ENCODE peak calls at places on chromosomes 16 and 17, in seven cellular contexts. K is cardiac fibroblast, H is A549, J is fibroblast of pulmonary artery, L is HCT116, V is esophagus squamous epithelium, I is AG04450. S is an unnamed sample.

GRCh38 chr17:42188749-42189650 is 3.7 kb upstream of the HCRT start:
- DNase-seq in V (no peak), I (no peak), L (no peak), H (no peak), J (no peak), K (no peak), S (no peak)

GRCh38 chr16:50974438-50975036 is 176.5 kb downstream of the SALL1 start:
- DNase-seq in K (no peak), V (no peak), I (no peak), H (no peak), J (no peak), L (no peak), S (no peak)

GRCh38 chr17:42279776-42280630 is 3.8 kb upstream of the STAT5B start:
- DNase-seq in I (no peak), K (no peak), J (no peak), L (no peak), H (no peak), V (no peak), S (no peak)

GRCh38 chr17:28717578-28718316 is at the start of gene RAB34:
- DNase-seq in I (peak), V (no peak), H (peak), K (peak), J (peak), L (no peak), S (peak)

GRCh38 chr17:29723283-29724047 is 100.8 kb upstream of the CORO6 start:
- DNase-seq in H (no peak), V (no peak), J (no peak), L (no peak), K (no peak), I (no peak), S (no peak)

GRCh38 chr16:82008957-82009592 is 2.2 kb downstream of the SDR42E1 start:
- DNase-seq in K (no peak), H (no peak), L (no peak), V (no peak), J (no peak), I (no peak), S (no peak)

GRCh38 chr17:32486091-32486700 is 597 bp upstream of the CDK5R1 start:
- DNase-seq in K (peak), I (no peak), J (peak), V (no peak), H (peak), L (peak), S (peak)

GRCh38 chr16:81641403-81642106 is 137.5 kb upstream of the PLCG2 start:
- DNase-seq in H (no peak), K (no peak), V (no peak), I (no peak), L (no peak), J (no peak), S (no peak)

GRCh38 chr17:29686998-29687397 is 64.3 kb upstream of the CORO6 start:
- DNase-seq in H (no peak), V (no peak), K (no peak), J (no peak), I (no peak), L (no peak), S (no peak)

GRCh38 chr17:63289931-63290330 is 156.2 kb downstream of the CYB561 start:
- DNase-seq in L (no peak), I (no peak), J (no peak), K (no peak), V (no peak), H (no peak), S (no peak)

GRCh38 chr16:69276143-69277115 is 34.7 kb upstream of the VPS4A start:
- DNase-seq in V (no peak), I (peak), K (peak), J (peak), H (no peak), L (no peak), S (peak)

GRCh38 chr16:77437859-77438258 is 3.0 kb upstream of the ADAMTS18 start:
- DNase-seq in J (peak), L (no peak), I (no peak), H (peak), V (no peak), K (peak), S (peak)

GRCh38 chr17:39450051-39450450 is 1.0 kb downstream of the MED1 start:
- DNase-seq in I (no peak), J (no peak), L (no peak), K (no peak), V (no peak), H (no peak), S (no peak)
- H3K4me3 ChIP-seq in I (peak), J (peak), L (peak), K (peak), V (peak), H (peak), S (peak)

GRCh38 chr17:56832446-56832845 is 1.3 kb downstream of the C17orf67 start:
- DNase-seq in I (no peak), H (no peak), J (no peak), K (peak), V (no peak), L (no peak), S (no peak)

GRCh38 chr17:56834380-56835258 is 668 bp downstream of the DGKE start:
- DNase-seq in J (peak), H (peak), I (no peak), L (no peak), V (no peak), K (peak), S (peak)

GRCh38 chr17:56833812-56834379 is at the start of the genes C17orf67 and DGKE:
- DNase-seq in I (peak), H (peak), K (peak), J (peak), V (peak), L (peak), S (peak)

GRCh38 chr17:56831364-56832095 is 2.2 kb downstream of the C17orf67 start:
- DNase-seq in L (no peak), V (no peak), H (no peak), J (no peak), I (no peak), K (no peak), S (no peak)

DNA sequence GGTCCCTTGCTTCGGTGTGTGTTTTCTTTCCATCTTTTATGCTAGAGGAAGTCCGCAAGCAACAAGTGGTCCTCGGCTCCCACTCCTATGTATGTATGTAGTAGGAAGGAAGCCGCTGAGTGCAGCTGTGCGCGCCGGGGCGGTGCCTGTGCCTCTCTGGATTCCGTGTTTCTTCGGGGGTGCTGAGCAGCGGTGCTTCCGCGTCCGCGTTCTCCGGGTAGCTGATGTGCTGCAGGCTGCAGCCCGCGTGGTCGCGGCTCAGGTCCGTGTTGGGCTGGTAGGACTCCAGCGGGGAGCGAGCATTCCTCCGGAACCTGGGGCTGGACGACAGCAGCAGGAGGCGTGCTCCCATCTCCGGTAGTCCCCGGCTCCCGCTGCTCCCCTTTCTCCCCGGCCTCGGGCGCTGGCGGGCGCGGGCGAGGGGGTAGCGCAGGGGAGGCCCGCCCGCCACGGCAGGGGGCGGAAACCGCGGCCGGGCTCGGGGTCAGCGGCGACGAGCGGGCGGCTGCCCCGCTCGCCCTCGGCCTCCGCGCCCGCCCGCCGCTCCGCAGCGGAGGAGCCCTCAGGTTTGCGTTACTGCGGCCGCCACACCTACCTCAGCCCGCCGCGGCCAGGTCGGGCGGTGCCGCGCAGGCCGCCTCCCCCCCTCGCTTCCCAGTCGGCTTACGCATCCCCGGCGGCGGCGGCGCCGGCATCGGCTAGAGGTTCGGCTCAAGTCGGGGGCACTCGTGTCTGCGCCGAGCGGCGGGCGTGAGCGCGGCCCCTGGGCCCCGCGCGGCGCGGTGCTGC is 503 bp downstream of the C17orf67 start:
- DNase-seq in H (peak), V (no peak), L (peak), K (peak), I (peak), J (peak), S (peak)
- TF ChIP-seq CTCF in H (no peak), V (peak), L (no peak), K (no peak), I (no peak), J (no peak), S (no peak)

GRCh38 chr17:81342700-81343070 is 47.6 kb upstream of the SLC38A10 start:
- DNase-seq in H (no peak), K (no peak), V (no peak), I (no peak), J (no peak), L (no peak), S (no peak)

GRCh38 chr17:81340606-81341346 is 45.7 kb upstream of the SLC38A10 start:
- DNase-seq in K (peak), L (no peak), J (peak), H (no peak), I (no peak), V (no peak), S (peak)

GRCh38 chr17:81339502-81340296 is 44.6 kb upstream of the SLC38A10 start:
- DNase-seq in L (no peak), V (no peak), H (peak), I (no peak), J (no peak), K (no peak), S (no peak)

GRCh38 chr17:81341347-81342061 is 46.4 kb upstream of the SLC38A10 start:
- DNase-seq in H (no peak), K (no peak), I (no peak), L (no peak), J (no peak), V (no peak), S (no peak)

DNA sequence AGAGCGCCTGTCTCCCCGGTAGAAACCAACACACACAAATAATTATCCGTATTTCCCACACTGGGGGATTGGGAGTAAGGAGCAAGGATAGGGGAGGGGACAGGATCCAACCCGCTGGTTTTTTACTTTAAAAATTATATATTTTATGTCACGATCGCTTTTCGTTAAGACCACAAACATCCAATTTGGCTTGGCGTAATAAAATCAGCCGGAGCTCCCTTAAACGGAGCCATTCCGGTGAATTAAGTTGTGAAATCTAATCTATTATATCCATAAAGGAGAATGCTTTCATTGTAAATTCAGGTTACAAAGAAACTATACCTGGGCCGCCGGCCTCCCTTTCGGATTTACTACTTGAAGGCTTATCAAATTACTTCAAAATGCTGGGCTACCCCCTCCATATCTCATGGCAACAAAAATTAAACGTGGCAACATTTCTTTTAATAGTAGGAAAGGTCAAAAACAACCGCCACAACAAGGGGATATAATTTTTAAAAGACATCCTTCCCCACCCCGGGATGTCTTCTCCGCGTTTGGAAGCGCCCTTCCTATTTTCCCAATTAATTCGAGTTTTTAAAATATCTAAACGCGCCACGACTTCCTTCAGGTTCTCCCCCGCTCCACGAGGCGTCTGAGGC is 47.1 kb upstream of the SLC38A10 start:
- DNase-seq in I (no peak), H (no peak), K (peak), J (peak), V (no peak), L (no peak), S (peak)
- H3K4me3 ChIP-seq in I (peak), H (no peak), K (peak), J (peak), V (peak), L (no peak), S (peak)

DNA sequence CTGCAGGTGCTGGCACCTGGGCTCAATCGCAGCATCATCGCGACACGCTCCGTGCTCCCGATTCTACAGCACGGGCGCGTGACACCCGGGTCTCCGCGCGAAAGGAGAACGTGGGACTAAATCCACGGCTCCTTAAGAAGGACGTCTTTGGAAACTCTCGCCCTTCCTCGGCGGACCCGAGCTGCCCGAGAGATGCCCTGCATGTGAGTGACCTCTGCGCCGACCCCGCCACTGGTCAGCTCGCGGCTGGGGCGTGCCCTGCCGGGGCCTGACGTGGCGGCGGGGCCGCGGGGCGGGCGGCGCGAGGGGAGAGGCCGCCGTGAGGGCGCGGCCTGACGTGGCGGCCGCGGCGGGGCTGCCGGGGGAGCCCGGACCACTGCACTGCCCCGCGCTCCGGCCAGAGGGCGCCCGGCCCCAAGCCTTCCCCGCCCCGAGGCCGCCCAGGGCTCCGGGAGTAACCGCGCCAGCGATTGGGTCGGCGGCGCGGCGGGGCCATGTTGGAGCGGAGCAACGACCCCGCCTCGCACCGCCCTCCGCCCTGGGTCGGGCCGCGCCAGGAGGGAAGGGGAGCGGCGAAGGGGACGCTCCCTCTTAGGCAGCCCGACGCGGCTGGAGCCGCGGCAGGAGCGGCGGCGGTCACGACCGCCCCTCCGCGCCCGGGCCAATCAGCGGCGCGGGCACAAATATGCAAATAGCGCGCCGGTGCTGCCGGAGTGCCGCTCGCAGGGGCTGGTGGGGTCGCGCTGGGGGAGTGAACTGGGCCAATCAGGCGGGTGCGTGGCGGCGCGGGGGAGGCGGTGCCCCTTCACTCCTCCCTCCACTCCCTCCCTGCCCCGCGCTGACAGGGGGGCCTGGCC is 75.6 kb downstream of the CHD9 start:
- DNase-seq in H (peak), V (peak), I (peak), K (peak), J (peak), L (peak), S (peak)
- TF ChIP-seq CTCF in H (peak), V (peak), I (peak), K (peak), J (peak), L (peak), S (peak)

DNA sequence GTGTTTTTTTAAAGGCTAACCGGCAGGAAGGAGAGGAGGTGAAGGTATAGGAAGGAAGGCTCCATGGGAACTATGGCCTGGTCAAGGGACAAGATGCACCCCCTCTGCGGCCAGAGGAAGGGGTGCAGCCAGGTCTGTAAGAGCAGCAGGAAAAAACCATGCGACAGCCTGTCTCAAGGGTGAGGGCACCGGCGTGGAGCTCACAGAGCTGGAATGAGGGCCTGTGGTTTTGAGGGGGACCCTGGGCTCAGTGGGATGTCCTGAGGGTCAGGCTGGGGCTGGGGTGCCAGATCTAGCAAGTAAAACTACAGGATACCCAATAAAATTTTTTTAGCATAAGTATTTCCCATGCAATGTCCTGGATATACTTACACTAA is 539 bp upstream of the MLST8 start:
- DNase-seq in H (no peak), J (no peak), L (no peak), K (no peak), I (no peak), V (no peak), S (no peak)
- H3K4me3 ChIP-seq in H (peak), J (peak), L (peak), K (peak), I (peak), V (peak), S (peak)

DNA sequence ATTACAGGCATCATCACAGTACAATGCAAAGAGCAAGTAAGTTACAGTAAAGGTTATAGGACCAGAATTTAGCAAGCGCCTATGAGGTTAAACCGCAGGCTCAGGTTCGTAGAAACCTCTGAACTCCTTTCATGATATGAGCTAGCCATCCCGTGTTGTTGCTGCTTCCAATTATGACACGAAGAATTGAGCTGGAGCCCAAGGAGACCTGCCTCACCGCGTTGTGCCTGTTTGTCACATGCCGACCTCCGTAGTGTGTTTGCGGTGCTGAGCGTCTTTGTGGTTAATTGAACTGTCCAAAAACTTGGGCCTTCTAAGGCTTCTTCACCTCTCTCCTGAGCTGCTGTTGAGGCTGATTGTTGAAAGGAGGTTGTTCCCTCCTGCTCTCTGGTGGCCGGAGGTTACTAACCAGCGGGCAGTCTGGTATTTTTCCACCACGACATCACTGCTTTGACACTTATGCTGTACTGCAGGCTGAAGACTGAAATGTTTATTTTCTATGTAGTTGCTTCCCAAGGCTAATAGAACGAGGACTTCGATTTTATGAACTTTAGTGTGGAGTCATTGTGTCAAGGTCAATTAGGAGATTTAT is 67.5 kb downstream of the SEC14L1 start:
- DNase-seq in J (peak), I (peak), V (no peak), L (no peak), K (peak), H (peak), S (peak)
- TF ChIP-seq CTCF in J (peak), I (peak), V (peak), L (no peak), K (no peak), H (peak), S (peak)

GRCh38 chr17:80427366-80428282 is 12.7 kb downstream of the ENDOV start:
- DNase-seq in I (no peak), K (no peak), L (no peak), H (no peak), J (no peak), V (no peak), S (no peak)
- H3K4me3 ChIP-seq in I (no peak), K (no peak), L (no peak), H (no peak), J (no peak), V (no peak), S (no peak)

DNA sequence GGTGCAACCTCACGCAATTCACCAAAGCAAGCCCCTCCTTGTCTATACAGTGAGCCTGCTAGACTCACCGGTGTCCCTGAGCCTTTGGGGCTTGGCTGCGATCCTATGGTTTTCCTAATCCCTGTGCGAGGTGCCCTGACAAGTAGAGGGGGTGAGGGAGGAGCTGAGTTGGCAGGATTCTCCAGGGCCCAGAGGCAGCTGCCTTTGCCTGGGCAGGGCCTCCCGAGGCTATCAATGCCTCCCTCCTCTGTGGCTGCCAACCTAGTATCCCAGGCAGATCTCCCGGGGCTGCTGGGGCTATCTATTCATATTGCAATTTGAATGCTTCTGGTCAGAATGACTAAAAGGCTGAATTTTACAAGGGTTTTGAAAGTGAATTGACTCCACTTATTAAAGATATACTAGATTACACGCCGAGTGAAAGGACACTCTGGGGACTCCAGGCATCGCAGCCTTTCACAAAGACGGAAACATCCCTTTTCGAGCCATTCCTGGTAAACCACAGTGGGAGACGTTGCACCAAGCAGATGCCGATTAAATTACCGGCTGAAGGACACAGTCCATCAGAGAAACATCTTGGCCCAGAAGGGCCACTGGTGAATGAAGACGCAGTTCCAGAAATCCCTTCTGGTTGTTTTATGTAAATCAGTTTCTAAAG is 11.3 kb upstream of the PITPNM3 start:
- DNase-seq in V (no peak), J (no peak), L (no peak), K (no peak), I (no peak), H (no peak), S (no peak)
- TF ChIP-seq CTCF in V (no peak), J (no peak), L (no peak), K (no peak), I (no peak), H (no peak), S (no peak)

GRCh38 chr17:2181206-2181983 is 122.2 kb downstream of the SMG6 start:
- DNase-seq in J (peak), I (peak), H (no peak), K (peak), L (no peak), V (no peak), S (peak)
- H3K4me3 ChIP-seq in J (no peak), I (no peak), H (no peak), K (no peak), L (no peak), V (no peak), S (no peak)